ENCODE peak calls at places on chromosomes 5 and 9, in five cellular contexts. One of them, this sample, is unnamed.

GRCh38 chr5:154475613-154476342 is 2.2 kb downstream of the HAND1 start:
- DNase-seq in mesothelial cell of epicardium: peak
- DNase-seq in NB4: no peak
- DNase-seq in neural progenitor cell: peak
- DNase-seq in A549: no peak
- DNase-seq in this sample: no peak

GRCh38 chr5:143495124-143495523 is 91.6 kb upstream of the NR3C1 start:
- DNase-seq in mesothelial cell of epicardium: no peak
- DNase-seq in NB4: peak
- DNase-seq in neural progenitor cell: no peak
- DNase-seq in A549: peak
- DNase-seq in this sample: no peak

GRCh38 chr9:131254107-131254491 is 22.2 kb downstream of the FAM78A start:
- DNase-seq in mesothelial cell of epicardium: no peak
- DNase-seq in NB4: peak
- DNase-seq in neural progenitor cell: peak
- DNase-seq in A549: no peak
- DNase-seq in this sample: no peak

GRCh38 chr5:178430187-178431062 is 159.8 kb downstream of the COL23A1 start:
- DNase-seq in mesothelial cell of epicardium: no peak
- DNase-seq in NB4: no peak
- DNase-seq in neural progenitor cell: no peak
- DNase-seq in A549: no peak
- DNase-seq in this sample: no peak

GRCh38 chr5:132576123-132576522 is 19.3 kb downstream of the RAD50 start:
- DNase-seq in mesothelial cell of epicardium: no peak
- DNase-seq in NB4: no peak
- DNase-seq in neural progenitor cell: no peak
- DNase-seq in A549: no peak
- DNase-seq in this sample: no peak

GRCh38 chr9:110146371-110146770 is 61.6 kb downstream of the C9orf152 start:
- DNase-seq in mesothelial cell of epicardium: no peak
- DNase-seq in NB4: no peak
- DNase-seq in neural progenitor cell: no peak
- DNase-seq in A549: no peak
- DNase-seq in this sample: peak

GRCh38 chr5:132425009-132425937 is 55.8 kb downstream of the SLC22A5 start:
- DNase-seq in mesothelial cell of epicardium: no peak
- DNase-seq in NB4: peak
- DNase-seq in neural progenitor cell: no peak
- DNase-seq in A549: no peak
- DNase-seq in this sample: peak

GRCh38 chr9:37953775-37954437 is 50.0 kb upstream of the SLC25A51 start:
- DNase-seq in mesothelial cell of epicardium: no peak
- DNase-seq in NB4: peak
- DNase-seq in neural progenitor cell: no peak
- DNase-seq in A549: peak
- DNase-seq in this sample: peak

GRCh38 chr5:18944771-18945170 is 1043.2 kb downstream of the CDH18 start:
- DNase-seq in mesothelial cell of epicardium: no peak
- DNase-seq in NB4: no peak
- DNase-seq in neural progenitor cell: no peak
- DNase-seq in A549: no peak
- DNase-seq in this sample: no peak

GRCh38 chr5:149740866-149741459 is 10.9 kb downstream of the PPARGC1B start:
- DNase-seq in mesothelial cell of epicardium: no peak
- DNase-seq in NB4: no peak
- DNase-seq in neural progenitor cell: no peak
- DNase-seq in A549: no peak
- DNase-seq in this sample: no peak

GRCh38 chr9:134221273-134222017 is 57.1 kb upstream of the RNU6ATAC start:
- DNase-seq in mesothelial cell of epicardium: no peak
- DNase-seq in NB4: no peak
- DNase-seq in neural progenitor cell: no peak
- DNase-seq in A549: no peak
- DNase-seq in this sample: no peak

GRCh38 chr5:181042722-181043121 is 2.7 kb downstream of the BTNL9 start:
- DNase-seq in mesothelial cell of epicardium: no peak
- DNase-seq in NB4: no peak
- DNase-seq in neural progenitor cell: no peak
- DNase-seq in A549: no peak
- DNase-seq in this sample: no peak

GRCh38 chr9:137467161-137467581 is 8.0 kb upstream of the NSMF start:
- DNase-seq in mesothelial cell of epicardium: no peak
- DNase-seq in NB4: no peak
- DNase-seq in neural progenitor cell: no peak
- DNase-seq in A549: no peak
- DNase-seq in this sample: no peak

GRCh38 chr9:2313512-2313911 is 298.4 kb downstream of the SMARCA2 start:
- DNase-seq in mesothelial cell of epicardium: no peak
- DNase-seq in NB4: no peak
- DNase-seq in neural progenitor cell: no peak
- DNase-seq in A549: no peak
- DNase-seq in this sample: no peak

GRCh38 chr9:129485140-129485758 is 135.7 kb downstream of the C9orf50 start:
- DNase-seq in mesothelial cell of epicardium: no peak
- DNase-seq in NB4: no peak
- DNase-seq in neural progenitor cell: no peak
- DNase-seq in A549: no peak
- DNase-seq in this sample: no peak

GRCh38 chr5:32522429-32523143 is 62.8 kb upstream of the SUB1 start:
- DNase-seq in mesothelial cell of epicardium: no peak
- DNase-seq in NB4: peak
- DNase-seq in neural progenitor cell: no peak
- DNase-seq in A549: no peak
- DNase-seq in this sample: peak

GRCh38 chr9:121120386-121120785 is 45.6 kb downstream of the CNTRL start:
- DNase-seq in mesothelial cell of epicardium: no peak
- DNase-seq in NB4: peak
- DNase-seq in neural progenitor cell: no peak
- DNase-seq in A549: no peak
- DNase-seq in this sample: no peak

GRCh38 chr9:98575379-98576346 is 133.1 kb downstream of the GABBR2 start:
- DNase-seq in mesothelial cell of epicardium: no peak
- DNase-seq in NB4: peak
- DNase-seq in neural progenitor cell: no peak
- DNase-seq in A549: no peak
- DNase-seq in this sample: peak

GRCh38 chr5:170254056-170254455 is 21.3 kb downstream of the C5orf58 start:
- DNase-seq in mesothelial cell of epicardium: no peak
- DNase-seq in NB4: no peak
- DNase-seq in neural progenitor cell: no peak
- DNase-seq in A549: no peak
- DNase-seq in this sample: no peak

GRCh38 chr9:128470560-128470959 is 14.8 kb downstream of the ODF2 start:
- DNase-seq in mesothelial cell of epicardium: no peak
- DNase-seq in NB4: peak
- DNase-seq in neural progenitor cell: no peak
- DNase-seq in A549: no peak
- DNase-seq in this sample: no peak

GRCh38 chr5:179258922-179259730 is 86.1 kb downstream of the ADAMTS2 start:
- DNase-seq in mesothelial cell of epicardium: peak
- DNase-seq in NB4: no peak
- DNase-seq in neural progenitor cell: no peak
- DNase-seq in A549: no peak
- DNase-seq in this sample: peak

GRCh38 chr5:36878421-36879088 is 2.0 kb downstream of the NIPBL start:
- DNase-seq in mesothelial cell of epicardium: no peak
- DNase-seq in NB4: peak
- DNase-seq in neural progenitor cell: peak
- DNase-seq in A549: no peak
- DNase-seq in this sample: peak

GRCh38 chr9:132973713-132974112 is 4.8 kb upstream of the GFI1B start:
- DNase-seq in mesothelial cell of epicardium: no peak
- DNase-seq in NB4: peak
- DNase-seq in neural progenitor cell: no peak
- DNase-seq in A549: peak
- DNase-seq in this sample: peak

GRCh38 chr5:174045470-174046025 is at the start of gene NSG2:
- DNase-seq in mesothelial cell of epicardium: peak
- DNase-seq in NB4: peak
- DNase-seq in neural progenitor cell: peak
- DNase-seq in A549: peak
- DNase-seq in this sample: peak

GRCh38 chr5:99686538-99686937 is 757.7 kb upstream of the CHD1 start:
- DNase-seq in mesothelial cell of epicardium: no peak
- DNase-seq in NB4: no peak
- DNase-seq in neural progenitor cell: no peak
- DNase-seq in A549: no peak
- DNase-seq in this sample: no peak

GRCh38 chr5:143896981-143897380 is 85.0 kb downstream of the HMHB1 start:
- DNase-seq in mesothelial cell of epicardium: no peak
- DNase-seq in NB4: no peak
- DNase-seq in neural progenitor cell: no peak
- DNase-seq in A549: no peak
- DNase-seq in this sample: peak

DNA sequence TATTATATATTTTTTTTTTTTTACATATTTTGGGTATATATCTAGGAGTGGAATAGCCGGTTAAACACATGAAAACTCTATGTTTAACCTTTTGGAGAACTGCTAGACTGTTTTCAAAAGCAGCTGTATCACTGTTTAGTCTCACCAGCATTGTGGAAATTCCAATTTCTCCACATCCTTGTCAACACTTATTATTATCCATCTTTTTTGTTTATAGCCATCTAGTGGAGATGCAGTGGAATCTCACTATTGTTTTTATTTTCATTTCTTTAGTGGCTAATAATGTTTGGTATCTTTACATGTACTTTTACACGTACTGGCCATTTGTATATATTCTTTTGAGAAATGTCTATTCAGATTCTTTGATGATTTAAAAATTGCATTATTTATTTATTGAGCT is 22.7 kb upstream of the CCDC180 start:
- DNase-seq in mesothelial cell of epicardium: no peak
- DNase-seq in NB4: no peak
- DNase-seq in neural progenitor cell: no peak
- DNase-seq in A549: no peak
- DNase-seq in this sample: no peak
- TF ChIP-seq CTCF in mesothelial cell of epicardium: peak
- TF ChIP-seq CTCF in NB4: no peak
- TF ChIP-seq CTCF in neural progenitor cell: no peak
- TF ChIP-seq CTCF in A549: no peak
- TF ChIP-seq CTCF in this sample: peak

GRCh38 chr5:90792725-90793124 is 234.1 kb downstream of the ADGRV1 start:
- DNase-seq in mesothelial cell of epicardium: no peak
- DNase-seq in NB4: no peak
- DNase-seq in neural progenitor cell: no peak
- DNase-seq in A549: no peak
- DNase-seq in this sample: no peak

DNA sequence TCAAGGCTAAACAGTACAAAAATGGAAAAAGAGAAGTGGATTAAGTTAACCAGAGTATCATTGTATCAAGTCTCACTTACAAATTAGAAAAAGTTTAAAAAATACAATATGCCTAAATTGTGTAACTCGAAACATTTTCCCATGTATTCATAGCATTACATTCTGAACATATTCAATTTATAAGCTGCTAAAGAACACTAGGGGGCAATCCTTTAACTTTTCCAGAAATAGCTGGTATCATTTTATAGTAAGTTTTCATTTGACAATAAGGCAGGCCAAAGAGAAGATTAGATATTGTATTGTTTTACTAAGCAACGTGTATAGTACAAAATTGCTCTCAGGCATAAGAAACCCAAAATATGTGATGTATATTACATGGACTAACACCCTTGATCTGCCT is 234.6 kb downstream of the ADGRV1 start:
- DNase-seq in mesothelial cell of epicardium: no peak
- DNase-seq in NB4: no peak
- DNase-seq in neural progenitor cell: no peak
- DNase-seq in A549: no peak
- DNase-seq in this sample: no peak
- TF ChIP-seq CTCF in mesothelial cell of epicardium: no peak
- TF ChIP-seq CTCF in NB4: peak
- TF ChIP-seq CTCF in neural progenitor cell: no peak
- TF ChIP-seq CTCF in A549: peak
- TF ChIP-seq CTCF in this sample: peak

GRCh38 chr9:92292338-92293074 is 991 bp downstream of the IARS1 start:
- DNase-seq in mesothelial cell of epicardium: no peak
- DNase-seq in NB4: peak
- DNase-seq in neural progenitor cell: no peak
- DNase-seq in A549: peak
- DNase-seq in this sample: peak

GRCh38 chr9:92293075-92293354 is 482 bp downstream of the IARS1 start:
- DNase-seq in mesothelial cell of epicardium: no peak
- DNase-seq in NB4: peak
- DNase-seq in neural progenitor cell: no peak
- DNase-seq in A549: no peak
- DNase-seq in this sample: no peak

GRCh38 chr9:92294297-92294676 is 790 bp upstream of the IARS1 start:
- DNase-seq in mesothelial cell of epicardium: no peak
- DNase-seq in NB4: peak
- DNase-seq in neural progenitor cell: peak
- DNase-seq in A549: no peak
- DNase-seq in this sample: peak

GRCh38 chr9:92295240-92295790 is 1.8 kb upstream of the IARS1 start:
- DNase-seq in mesothelial cell of epicardium: no peak
- DNase-seq in NB4: no peak
- DNase-seq in neural progenitor cell: no peak
- DNase-seq in A549: no peak
- DNase-seq in this sample: no peak

DNA sequence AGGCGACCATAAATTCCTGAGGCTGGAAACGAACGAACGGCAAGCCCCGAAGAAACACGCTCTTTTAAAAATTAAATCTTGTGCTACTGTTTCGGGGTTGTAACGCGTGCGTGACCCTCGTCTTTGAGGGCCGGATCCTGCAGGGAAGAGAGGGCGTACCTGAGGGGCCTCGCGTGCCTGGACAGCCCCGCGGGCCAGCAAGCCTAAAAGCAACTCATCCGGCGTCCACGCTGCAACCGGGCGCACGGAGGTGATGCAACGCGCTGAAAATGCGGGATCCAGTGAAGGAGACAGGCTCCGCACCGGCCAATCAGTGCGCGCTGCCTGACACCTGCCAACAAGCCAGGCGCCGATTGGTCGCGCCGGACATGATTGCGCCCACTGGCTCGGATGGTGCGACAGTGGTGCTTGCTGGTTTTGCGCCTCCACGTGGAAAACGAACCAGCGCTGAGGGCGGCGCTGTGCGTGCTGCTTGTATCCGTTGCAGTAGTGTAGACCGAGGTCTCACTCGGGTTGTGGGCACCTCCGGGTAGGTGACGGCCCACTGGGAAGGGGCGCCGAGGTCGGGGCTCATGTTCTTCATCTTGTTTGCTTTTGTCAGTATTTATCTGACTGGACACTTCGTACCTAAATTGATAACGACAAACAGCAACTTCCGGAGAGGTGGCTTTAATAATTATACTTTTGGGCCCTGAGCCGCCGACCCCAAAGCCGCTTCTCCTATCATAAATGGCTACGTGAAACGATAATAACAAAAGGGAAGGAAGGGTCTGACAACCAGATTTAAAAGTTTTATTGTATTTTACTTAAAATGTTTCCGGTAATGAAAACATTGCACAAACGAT is at the start of gene IARS1:
- DNase-seq in mesothelial cell of epicardium: peak
- DNase-seq in NB4: peak
- DNase-seq in neural progenitor cell: peak
- DNase-seq in A549: peak
- DNase-seq in this sample: peak
- TF ChIP-seq CTCF in mesothelial cell of epicardium: no peak
- TF ChIP-seq CTCF in NB4: peak
- TF ChIP-seq CTCF in neural progenitor cell: peak
- TF ChIP-seq CTCF in A549: peak
- TF ChIP-seq CTCF in this sample: peak

GRCh38 chr9:101458955-101459631 is 23.5 kb upstream of the ALDOB start:
- DNase-seq in mesothelial cell of epicardium: no peak
- DNase-seq in NB4: peak
- DNase-seq in neural progenitor cell: peak
- DNase-seq in A549: peak
- DNase-seq in this sample: peak
- TF ChIP-seq CTCF in mesothelial cell of epicardium: peak
- TF ChIP-seq CTCF in NB4: peak
- TF ChIP-seq CTCF in neural progenitor cell: peak
- TF ChIP-seq CTCF in A549: peak
- TF ChIP-seq CTCF in this sample: peak

This sample was measured in HFFc6.